ENCODE peak calls at places on chromosomes 5 and 9, in five cellular contexts. One of them, this sample, is unnamed.

GRCh38 chr9:2872307-2872940 is 28.5 kb upstream of the PUM3 start:
- DNase-seq in ovary: no peak
- DNase-seq in stomach: no peak
- DNase-seq in transverse colon: no peak
- DNase-seq in HepG2: peak; percentile 49
- DNase-seq in this sample: no peak

GRCh38 chr5:35832757-35833156 is 23.9 kb upstream of the IL7R start:
- DNase-seq in ovary: no peak
- DNase-seq in stomach: no peak
- DNase-seq in transverse colon: no peak
- DNase-seq in HepG2: no peak
- DNase-seq in this sample: no peak

GRCh38 chr5:65926893-65927292 is 518 bp downstream of the ERBIN start:
- DNase-seq in ovary: no peak
- DNase-seq in stomach: no peak
- DNase-seq in transverse colon: peak; percentile 19
- DNase-seq in HepG2: no peak
- DNase-seq in this sample: no peak

GRCh38 chr5:43041131-43041668 is 1.1 kb upstream of the ANXA2R start:
- DNase-seq in ovary: no peak
- DNase-seq in stomach: no peak
- DNase-seq in transverse colon: peak; percentile 36
- DNase-seq in HepG2: no peak
- DNase-seq in this sample: no peak

GRCh38 chr9:105713260-105713938 is 19.1 kb downstream of the TMEM38B start:
- DNase-seq in ovary: no peak
- DNase-seq in stomach: no peak
- DNase-seq in transverse colon: no peak
- DNase-seq in HepG2: no peak
- DNase-seq in this sample: no peak

GRCh38 chr9:34651286-34651685 is 699 bp upstream of the IL11RA start:
- DNase-seq in ovary: peak; percentile 54
- DNase-seq in stomach: peak; percentile 71
- DNase-seq in transverse colon: peak; percentile 47
- DNase-seq in HepG2: no peak
- DNase-seq in this sample: no peak

GRCh38 chr9:76987594-76988200 is 31.8 kb upstream of the FOXB2 start:
- DNase-seq in ovary: no peak
- DNase-seq in stomach: no peak
- DNase-seq in transverse colon: peak; percentile 51
- DNase-seq in HepG2: peak; percentile 21
- DNase-seq in this sample: no peak

GRCh38 chr5:173802670-173803165 is 85.4 kb upstream of the CPEB4 start:
- DNase-seq in ovary: no peak
- DNase-seq in stomach: peak; percentile 65
- DNase-seq in transverse colon: peak; percentile 80
- DNase-seq in HepG2: peak; percentile 95
- DNase-seq in this sample: no peak

GRCh38 chr5:107840161-107840560 is 169.4 kb upstream of the EFNA5 start:
- DNase-seq in ovary: no peak
- DNase-seq in stomach: no peak
- DNase-seq in transverse colon: no peak
- DNase-seq in HepG2: no peak
- DNase-seq in this sample: no peak

GRCh38 chr5:15627109-15627508 is 127.1 kb downstream of the FBXL7 start:
- DNase-seq in ovary: no peak
- DNase-seq in stomach: no peak
- DNase-seq in transverse colon: no peak
- DNase-seq in HepG2: no peak
- DNase-seq in this sample: no peak

GRCh38 chr9:89954229-89954628 is 349.4 kb downstream of the GADD45G start:
- DNase-seq in ovary: peak; percentile 40
- DNase-seq in stomach: no peak
- DNase-seq in transverse colon: no peak
- DNase-seq in HepG2: no peak
- DNase-seq in this sample: peak; percentile 91

GRCh38 chr9:135901036-135901758 is 6.1 kb downstream of the CAMSAP1 start:
- DNase-seq in ovary: no peak
- DNase-seq in stomach: no peak
- DNase-seq in transverse colon: no peak
- DNase-seq in HepG2: no peak
- DNase-seq in this sample: no peak

GRCh38 chr5:81971694-81972495 is at the start of gene ATG10:
- DNase-seq in ovary: peak; percentile 96
- DNase-seq in stomach: peak; percentile 90
- DNase-seq in transverse colon: peak; percentile 92
- DNase-seq in HepG2: peak; percentile 73
- DNase-seq in this sample: peak; percentile 97

GRCh38 chr9:124256517-124257069 is 1.2 kb upstream of the NEK6 start:
- DNase-seq in ovary: peak; percentile 16
- DNase-seq in stomach: no peak
- DNase-seq in transverse colon: peak; percentile 25
- DNase-seq in HepG2: peak; percentile 39
- DNase-seq in this sample: no peak

GRCh38 chr9:98995059-98995665 is 51.5 kb downstream of the COL15A1 start:
- DNase-seq in ovary: peak; percentile 49
- DNase-seq in stomach: peak; percentile 63
- DNase-seq in transverse colon: peak; percentile 29
- DNase-seq in HepG2: no peak
- DNase-seq in this sample: no peak

GRCh38 chr5:120304653-120305052 is 159.4 kb upstream of the PRR16 start:
- DNase-seq in ovary: no peak
- DNase-seq in stomach: no peak
- DNase-seq in transverse colon: no peak
- DNase-seq in HepG2: no peak
- DNase-seq in this sample: no peak

GRCh38 chr5:88393082-88393481 is 124.4 kb upstream of the TMEM161B start:
- DNase-seq in ovary: no peak
- DNase-seq in stomach: no peak
- DNase-seq in transverse colon: no peak
- DNase-seq in HepG2: no peak
- DNase-seq in this sample: no peak
- H3K27ac ChIP-seq in ovary: no peak overlapping the region
- H3K27ac ChIP-seq in stomach: no peak overlapping the region
- H3K27ac ChIP-seq in transverse colon: no peak overlapping the region
- H3K27ac ChIP-seq in HepG2: no peak overlapping the region
- H3K27ac ChIP-seq in this sample: no peak overlapping the region

GRCh38 chr5:73624888-73625287 is 1.1 kb upstream of the ARHGEF28 start:
- DNase-seq in ovary: peak; percentile 27
- DNase-seq in stomach: no peak
- DNase-seq in transverse colon: no peak
- DNase-seq in HepG2: no peak
- DNase-seq in this sample: no peak

GRCh38 chr5:73625314-73625904 is 587 bp upstream of the ARHGEF28 start:
- DNase-seq in ovary: no peak
- DNase-seq in stomach: no peak
- DNase-seq in transverse colon: no peak
- DNase-seq in HepG2: no peak
- DNase-seq in this sample: no peak

GRCh38 chr5:73626814-73627313 is 868 bp downstream of the ARHGEF28 start:
- DNase-seq in ovary: no peak
- DNase-seq in stomach: no peak
- DNase-seq in transverse colon: no peak
- DNase-seq in HepG2: no peak
- DNase-seq in this sample: no peak

GRCh38 chr5:73623929-73624404 is 2.0 kb upstream of the ARHGEF28 start:
- DNase-seq in ovary: no peak
- DNase-seq in stomach: peak; percentile 77
- DNase-seq in transverse colon: no peak
- DNase-seq in HepG2: peak; percentile 98
- DNase-seq in this sample: no peak

GRCh38 chr5:73625905-73626811 is at the start of gene ARHGEF28:
- DNase-seq in ovary: peak; percentile 78
- DNase-seq in stomach: peak; percentile 87
- DNase-seq in transverse colon: peak; percentile 79
- DNase-seq in HepG2: peak; percentile 49
- DNase-seq in this sample: no peak
- TF ChIP-seq POLR2A in ovary: no peak
- TF ChIP-seq POLR2A in stomach: peak; percentile 24
- TF ChIP-seq POLR2A in transverse colon: peak; percentile 43
- TF ChIP-seq POLR2A in HepG2: peak; percentile 75
- TF ChIP-seq POLR2A in this sample: no peak

GRCh38 chr9:110911659-110912473 is 126.4 kb downstream of the LPAR1 start:
- DNase-seq in ovary: no peak
- DNase-seq in stomach: no peak
- DNase-seq in transverse colon: no peak
- DNase-seq in HepG2: no peak
- DNase-seq in this sample: peak; percentile 47
- TF ChIP-seq EP300 in ovary: no peak
- TF ChIP-seq EP300 in stomach: no peak
- TF ChIP-seq EP300 in transverse colon: no peak
- TF ChIP-seq EP300 in HepG2: no peak
- TF ChIP-seq EP300 in this sample: no peak

GRCh38 chr5:58300346-58300745 is 159.5 kb downstream of the PLK2 start:
- DNase-seq in ovary: no peak
- DNase-seq in stomach: no peak
- DNase-seq in transverse colon: no peak
- DNase-seq in HepG2: no peak
- DNase-seq in this sample: no peak

GRCh38 chr5:58294598-58295298 is 165.1 kb downstream of the PLK2 start:
- DNase-seq in ovary: no peak
- DNase-seq in stomach: no peak
- DNase-seq in transverse colon: no peak
- DNase-seq in HepG2: no peak
- DNase-seq in this sample: no peak

DNA sequence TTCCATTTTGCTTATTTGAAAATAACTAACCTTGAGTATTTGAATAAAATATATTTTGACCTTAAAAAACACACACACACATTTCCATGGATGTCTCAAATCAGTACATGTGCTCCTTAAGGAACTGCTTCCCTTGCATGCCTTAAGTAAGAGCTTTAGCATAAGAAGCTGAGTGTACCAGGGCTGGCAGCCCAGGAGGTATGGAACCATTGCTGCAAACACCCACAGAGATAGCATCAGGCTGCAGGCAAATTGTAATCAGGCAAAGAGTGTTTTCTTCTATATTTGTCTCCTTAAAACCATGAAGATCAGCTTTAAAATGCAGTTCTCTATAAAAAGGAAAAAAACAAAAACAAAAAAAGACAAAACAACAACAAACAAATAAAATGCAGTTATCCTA is 160.6 kb downstream of the PLK2 start:
- DNase-seq in ovary: no peak
- DNase-seq in stomach: no peak
- DNase-seq in transverse colon: no peak
- DNase-seq in HepG2: no peak
- DNase-seq in this sample: no peak
- H3K27ac ChIP-seq in ovary: no peak overlapping the region
- H3K27ac ChIP-seq in stomach: no peak overlapping the region
- H3K27ac ChIP-seq in transverse colon: no peak overlapping the region
- H3K27ac ChIP-seq in HepG2: no peak overlapping the region
- H3K27ac ChIP-seq in this sample: no peak overlapping the region

GRCh38 chr5:74766348-74766886 is 500 bp downstream of the GFM2 start:
- DNase-seq in ovary: no peak
- DNase-seq in stomach: no peak
- DNase-seq in transverse colon: no peak
- DNase-seq in HepG2: peak; percentile 19
- DNase-seq in this sample: no peak

GRCh38 chr5:74765929-74766328 is 988 bp downstream of the GFM2 start:
- DNase-seq in ovary: peak; percentile 25
- DNase-seq in stomach: no peak
- DNase-seq in transverse colon: no peak
- DNase-seq in HepG2: no peak
- DNase-seq in this sample: no peak

GRCh38 chr5:74767579-74767913 is 497 bp downstream of the NSA2 start:
- DNase-seq in ovary: no peak
- DNase-seq in stomach: no peak
- DNase-seq in transverse colon: peak; percentile 25
- DNase-seq in HepG2: peak; percentile 16
- DNase-seq in this sample: no peak

GRCh38 chr5:74765201-74765600 is 1.7 kb downstream of the GFM2 start:
- DNase-seq in ovary: no peak
- DNase-seq in stomach: no peak
- DNase-seq in transverse colon: no peak
- DNase-seq in HepG2: peak; percentile 48
- DNase-seq in this sample: no peak

DNA sequence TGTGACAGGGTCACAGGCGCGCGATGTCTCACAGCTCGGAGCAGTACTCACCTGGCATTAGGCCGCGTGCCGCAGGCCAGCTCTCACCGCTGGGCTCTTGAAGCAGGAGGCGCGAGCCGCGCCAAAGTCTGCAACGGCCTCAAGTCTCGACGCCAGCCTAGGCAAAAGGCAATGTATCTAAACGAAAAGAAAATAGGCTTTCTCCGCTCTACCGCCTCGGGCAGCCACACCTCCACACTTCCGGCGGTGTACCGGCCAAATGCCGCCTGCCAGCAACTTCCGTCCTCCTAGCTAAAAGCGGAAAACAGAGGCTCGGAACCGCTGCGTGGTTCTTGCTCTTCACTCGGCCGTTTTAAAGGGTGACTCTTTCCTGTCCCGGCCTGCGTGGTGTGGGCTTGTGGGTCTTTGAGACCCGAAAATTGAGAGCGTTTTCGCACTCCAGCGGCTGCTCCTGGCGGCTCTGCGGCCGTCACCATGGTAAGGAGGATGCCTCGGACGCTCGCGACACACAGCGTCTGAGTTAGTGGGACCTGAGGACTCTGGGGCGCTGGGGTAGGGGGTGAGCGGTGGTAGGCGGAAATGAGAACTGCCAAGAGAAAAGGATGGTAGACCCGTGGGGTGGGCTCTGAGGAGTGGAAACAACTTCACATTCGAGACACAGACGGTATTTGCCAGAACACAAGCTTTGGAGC is at the start of the genes GFM2 and NSA2:
- DNase-seq in ovary: peak; percentile 91
- DNase-seq in stomach: peak; percentile 95
- DNase-seq in transverse colon: peak; percentile 94
- DNase-seq in HepG2: peak; percentile 87
- DNase-seq in this sample: peak; percentile 95
- TF ChIP-seq POLR2A in ovary: peak; percentile 45
- TF ChIP-seq POLR2A in stomach: no peak
- TF ChIP-seq POLR2A in transverse colon: peak; percentile 40
- TF ChIP-seq POLR2A in HepG2: peak; percentile 64
- TF ChIP-seq POLR2A in this sample: no peak

GRCh38 chr9:122090287-122090883 is 2.7 kb downstream of the TTLL11 start:
- DNase-seq in ovary: no peak
- DNase-seq in stomach: no peak
- DNase-seq in transverse colon: no peak
- DNase-seq in HepG2: peak; percentile 18
- DNase-seq in this sample: no peak
- TF ChIP-seq EP300 in ovary: no peak
- TF ChIP-seq EP300 in stomach: no peak
- TF ChIP-seq EP300 in transverse colon: no peak
- TF ChIP-seq EP300 in HepG2: no peak
- TF ChIP-seq EP300 in this sample: no peak